ENCODE peak calls at places on chromosomes 3 and 15, in six cellular contexts. One of them, this sample, is unnamed.

GRCh38 chr15:95295905-95296618 is 1034.4 kb upstream of the NR2F2 start:
- DNase-seq in prostate gland: no peak
- DNase-seq in HFF-Myc: no peak
- DNase-seq in stomach: no peak
- DNase-seq in pancreas: no peak
- DNase-seq in AG09309: no peak
- DNase-seq in this sample: no peak

GRCh38 chr15:32864841-32865240 is 147.0 kb downstream of the GREM1 start:
- DNase-seq in AG09309: no peak
- DNase-seq in stomach: no peak
- DNase-seq in HFF-Myc: no peak
- DNase-seq in pancreas: no peak
- DNase-seq in prostate gland: no peak
- DNase-seq in this sample: peak

GRCh38 chr15:62618432-62618831 is 424.1 kb upstream of the TPM1 start:
- DNase-seq in AG09309: peak
- DNase-seq in HFF-Myc: peak
- DNase-seq in stomach: no peak
- DNase-seq in prostate gland: no peak
- DNase-seq in pancreas: no peak
- DNase-seq in this sample: no peak

GRCh38 chr3:141410408-141410807 is 42.1 kb downstream of the ZBTB38 start:
- DNase-seq in AG09309: no peak
- DNase-seq in stomach: no peak
- DNase-seq in HFF-Myc: no peak
- DNase-seq in prostate gland: no peak
- DNase-seq in pancreas: no peak
- DNase-seq in this sample: no peak

GRCh38 chr3:124456506-124456905 is 273.7 kb upstream of the UMPS start:
- DNase-seq in AG09309: no peak
- DNase-seq in stomach: no peak
- DNase-seq in pancreas: no peak
- DNase-seq in HFF-Myc: no peak
- DNase-seq in prostate gland: no peak
- DNase-seq in this sample: no peak

GRCh38 chr15:22912256-22912655 is 67.9 kb downstream of the CYFIP1 start:
- DNase-seq in HFF-Myc: no peak
- DNase-seq in pancreas: no peak
- DNase-seq in AG09309: no peak
- DNase-seq in prostate gland: no peak
- DNase-seq in stomach: no peak
- DNase-seq in this sample: no peak

GRCh38 chr3:59978979-59979378 is 929.2 kb upstream of the CFAP20DC start:
- DNase-seq in AG09309: no peak
- DNase-seq in pancreas: no peak
- DNase-seq in HFF-Myc: no peak
- DNase-seq in prostate gland: no peak
- DNase-seq in stomach: no peak
- DNase-seq in this sample: no peak

GRCh38 chr15:63473999-63474809 is 30.2 kb upstream of the USP3 start:
- DNase-seq in HFF-Myc: no peak
- DNase-seq in prostate gland: peak
- DNase-seq in stomach: peak
- DNase-seq in pancreas: peak
- DNase-seq in AG09309: no peak
- DNase-seq in this sample: peak

GRCh38 chr3:53243165-53243564 is 12.7 kb downstream of the TKT start:
- DNase-seq in pancreas: no peak
- DNase-seq in HFF-Myc: peak
- DNase-seq in AG09309: no peak
- DNase-seq in stomach: no peak
- DNase-seq in prostate gland: no peak
- DNase-seq in this sample: peak

GRCh38 chr15:80749589-80749988 is 29.6 kb upstream of the CEMIP start:
- DNase-seq in prostate gland: peak
- DNase-seq in HFF-Myc: no peak
- DNase-seq in stomach: no peak
- DNase-seq in AG09309: no peak
- DNase-seq in pancreas: no peak
- DNase-seq in this sample: no peak

GRCh38 chr3:87006844-87007439 is 16.0 kb upstream of the VGLL3 start:
- DNase-seq in HFF-Myc: no peak
- DNase-seq in stomach: no peak
- DNase-seq in AG09309: no peak
- DNase-seq in prostate gland: no peak
- DNase-seq in pancreas: no peak
- DNase-seq in this sample: no peak

GRCh38 chr3:147408180-147409105 is 722 bp upstream of the ZIC1 start:
- DNase-seq in prostate gland: no peak
- DNase-seq in pancreas: no peak
- DNase-seq in AG09309: no peak
- DNase-seq in HFF-Myc: no peak
- DNase-seq in stomach: no peak
- DNase-seq in this sample: no peak

GRCh38 chr3:112770026-112770626 is 76.5 kb downstream of the CD200R1L start:
- DNase-seq in HFF-Myc: no peak
- DNase-seq in AG09309: no peak
- DNase-seq in stomach: no peak
- DNase-seq in prostate gland: no peak
- DNase-seq in pancreas: no peak
- DNase-seq in this sample: no peak

GRCh38 chr3:64693031-64693430 is 5.2 kb upstream of the ADAMTS9 start:
- DNase-seq in AG09309: no peak
- DNase-seq in stomach: no peak
- DNase-seq in HFF-Myc: no peak
- DNase-seq in pancreas: no peak
- DNase-seq in prostate gland: no peak
- DNase-seq in this sample: no peak

GRCh38 chr3:47293822-47294221 is 11.1 kb downstream of the KLHL18 start:
- DNase-seq in pancreas: no peak
- DNase-seq in prostate gland: no peak
- DNase-seq in HFF-Myc: no peak
- DNase-seq in AG09309: no peak
- DNase-seq in stomach: no peak
- DNase-seq in this sample: no peak

GRCh38 chr15:65038838-65039237 is 6.3 kb upstream of the SLC51B start:
- DNase-seq in stomach: no peak
- DNase-seq in pancreas: no peak
- DNase-seq in HFF-Myc: no peak
- DNase-seq in prostate gland: no peak
- DNase-seq in AG09309: no peak
- DNase-seq in this sample: no peak

GRCh38 chr3:159732172-159733111 is 256.2 kb upstream of the IL12A start:
- DNase-seq in HFF-Myc: no peak
- DNase-seq in pancreas: no peak
- DNase-seq in stomach: no peak
- DNase-seq in AG09309: peak
- DNase-seq in prostate gland: peak
- DNase-seq in this sample: peak

GRCh38 chr3:66473637-66474036 is 27.2 kb downstream of the LRIG1 start:
- DNase-seq in HFF-Myc: peak
- DNase-seq in pancreas: no peak
- DNase-seq in AG09309: peak
- DNase-seq in stomach: no peak
- DNase-seq in prostate gland: peak
- DNase-seq in this sample: no peak

GRCh38 chr3:179503640-179504039 is 52.4 kb upstream of the GNB4 start:
- DNase-seq in prostate gland: no peak
- DNase-seq in stomach: no peak
- DNase-seq in pancreas: no peak
- DNase-seq in AG09309: no peak
- DNase-seq in HFF-Myc: no peak
- DNase-seq in this sample: no peak

GRCh38 chr3:9208713-9209112 is 40.7 kb downstream of the SRGAP3 start:
- DNase-seq in AG09309: no peak
- DNase-seq in prostate gland: no peak
- DNase-seq in HFF-Myc: no peak
- DNase-seq in pancreas: no peak
- DNase-seq in stomach: no peak
- DNase-seq in this sample: no peak

GRCh38 chr3:45597166-45597565 is 2.6 kb downstream of the LIMD1 start:
- DNase-seq in pancreas: peak
- DNase-seq in HFF-Myc: no peak
- DNase-seq in AG09309: no peak
- DNase-seq in stomach: peak
- DNase-seq in prostate gland: no peak
- DNase-seq in this sample: no peak

GRCh38 chr3:194985031-194985578 is 285.9 kb downstream of the XXYLT1 start:
- DNase-seq in prostate gland: peak
- DNase-seq in stomach: peak
- DNase-seq in AG09309: no peak
- DNase-seq in HFF-Myc: no peak
- DNase-seq in pancreas: peak
- DNase-seq in this sample: peak

GRCh38 chr15:101526021-101526420 is 36.5 kb upstream of the PCSK6 start:
- DNase-seq in stomach: no peak
- DNase-seq in prostate gland: no peak
- DNase-seq in AG09309: no peak
- DNase-seq in HFF-Myc: no peak
- DNase-seq in pancreas: no peak
- DNase-seq in this sample: no peak
- H3K4me3 ChIP-seq in stomach: no peak
- H3K4me3 ChIP-seq in prostate gland: no peak
- H3K4me3 ChIP-seq in AG09309: no peak
- H3K4me3 ChIP-seq in HFF-Myc: no peak
- H3K4me3 ChIP-seq in pancreas: no peak
- H3K4me3 ChIP-seq in this sample: no peak

GRCh38 chr3:11778248-11778647 is 68.4 kb downstream of the TAMM41 start:
- DNase-seq in AG09309: no peak
- DNase-seq in HFF-Myc: no peak
- DNase-seq in prostate gland: no peak
- DNase-seq in stomach: no peak
- DNase-seq in pancreas: no peak
- DNase-seq in this sample: no peak

GRCh38 chr3:11775493-11775892 is 71.2 kb downstream of the TAMM41 start:
- DNase-seq in pancreas: no peak
- DNase-seq in HFF-Myc: no peak
- DNase-seq in AG09309: no peak
- DNase-seq in stomach: no peak
- DNase-seq in prostate gland: no peak
- DNase-seq in this sample: no peak

GRCh38 chr3:11784962-11785361 is 61.7 kb downstream of the TAMM41 start:
- DNase-seq in AG09309: no peak
- DNase-seq in prostate gland: no peak
- DNase-seq in stomach: no peak
- DNase-seq in HFF-Myc: no peak
- DNase-seq in pancreas: no peak
- DNase-seq in this sample: no peak

GRCh38 chr3:11776346-11776745 is 70.3 kb downstream of the TAMM41 start:
- DNase-seq in stomach: no peak
- DNase-seq in pancreas: no peak
- DNase-seq in AG09309: no peak
- DNase-seq in HFF-Myc: no peak
- DNase-seq in prostate gland: no peak
- DNase-seq in this sample: no peak

DNA sequence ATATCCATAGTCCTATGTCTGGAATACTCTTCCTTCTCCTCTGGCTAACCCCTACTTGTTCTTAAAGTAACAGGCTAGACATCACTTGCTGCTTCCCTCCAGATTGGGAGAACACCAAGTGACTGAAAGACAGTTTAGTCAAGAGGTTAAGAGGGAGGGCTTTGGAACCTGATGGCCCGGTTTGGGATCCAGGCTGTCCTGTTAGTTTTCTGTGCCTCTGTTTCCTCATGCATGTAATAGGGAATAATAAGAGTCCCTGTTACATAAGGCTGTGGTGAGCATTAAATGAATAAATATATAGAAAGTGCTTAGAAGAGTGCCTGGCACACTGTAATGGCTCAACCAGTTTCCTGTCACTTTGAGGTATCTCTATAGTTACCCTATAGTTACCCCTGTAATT is 66.3 kb downstream of the TAMM41 start:
- DNase-seq in HFF-Myc: no peak
- DNase-seq in AG09309: no peak
- DNase-seq in prostate gland: no peak
- DNase-seq in stomach: no peak
- DNase-seq in pancreas: no peak
- DNase-seq in this sample: no peak
- TF ChIP-seq CTCF in HFF-Myc: no peak
- TF ChIP-seq CTCF in AG09309: no peak
- TF ChIP-seq CTCF in prostate gland: no peak
- TF ChIP-seq CTCF in stomach: no peak
- TF ChIP-seq CTCF in pancreas: no peak
- TF ChIP-seq CTCF in this sample: no peak

DNA sequence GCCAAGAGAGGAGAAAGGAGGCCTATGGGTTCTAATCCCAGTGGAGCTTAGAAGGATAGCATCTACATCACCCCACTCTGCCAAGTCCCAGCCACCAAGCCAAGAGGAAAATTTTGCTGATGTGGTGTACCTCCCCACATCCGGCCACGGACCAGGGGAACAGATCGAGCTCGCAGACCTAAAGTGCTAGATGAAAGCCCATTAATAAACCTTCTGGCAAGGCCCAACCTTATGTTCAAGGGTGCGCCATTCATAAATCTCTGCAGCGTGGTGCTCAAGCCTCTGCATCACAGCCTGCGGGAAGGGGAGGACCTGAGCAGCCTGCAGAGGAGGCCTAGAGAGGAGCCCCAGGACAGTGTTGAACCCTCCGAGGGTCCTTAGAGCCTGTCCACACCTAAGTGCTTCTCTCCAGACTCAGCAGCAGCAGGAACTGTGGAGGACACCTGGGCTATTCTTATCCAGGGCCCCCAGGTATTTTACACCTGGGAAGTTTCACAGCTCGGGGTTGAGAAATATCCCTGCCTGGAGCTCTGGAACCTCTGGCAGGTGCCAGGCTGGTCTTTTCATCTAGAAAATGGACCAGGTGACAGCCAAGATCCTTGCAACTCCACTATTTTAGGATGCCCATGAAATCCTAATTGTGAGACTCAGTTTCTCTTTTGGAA is 68.0 kb downstream of the MRPL46 start:
- DNase-seq in pancreas: no peak
- DNase-seq in AG09309: no peak
- DNase-seq in stomach: no peak
- DNase-seq in HFF-Myc: no peak
- DNase-seq in prostate gland: no peak
- DNase-seq in this sample: no peak
- H3K4me3 ChIP-seq in pancreas: no peak
- H3K4me3 ChIP-seq in AG09309: no peak
- H3K4me3 ChIP-seq in stomach: no peak
- H3K4me3 ChIP-seq in HFF-Myc: no peak
- H3K4me3 ChIP-seq in prostate gland: no peak
- H3K4me3 ChIP-seq in this sample: no peak

DNA sequence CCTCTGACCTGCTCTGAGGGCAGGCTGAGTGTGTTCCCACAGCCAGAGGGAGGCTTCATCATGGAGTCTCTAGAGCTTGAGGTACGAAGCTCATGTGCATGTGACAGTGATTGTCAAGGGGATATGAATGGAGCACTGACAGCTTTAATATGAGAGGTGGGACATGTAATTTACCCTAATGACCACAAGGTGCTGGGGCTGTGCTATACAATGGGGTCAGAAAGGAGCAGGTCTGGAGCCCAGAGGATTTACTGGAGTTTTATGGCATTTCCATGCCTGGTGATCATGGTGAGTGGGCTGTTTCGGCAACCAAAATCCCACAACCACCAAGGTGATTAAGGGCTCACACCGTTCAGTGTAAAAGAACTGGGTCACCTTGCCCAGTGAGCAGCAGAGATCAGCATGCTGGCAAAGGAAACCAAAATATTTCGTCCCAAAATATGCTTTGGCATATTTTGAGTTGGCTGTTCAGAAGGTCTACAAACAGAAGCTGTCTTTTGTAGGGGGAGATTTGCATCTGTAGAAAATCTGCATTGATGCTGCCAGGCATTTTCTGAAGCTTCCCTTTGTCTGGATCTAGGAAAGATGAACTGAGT is 40.1 kb upstream of the RASGRF1 start:
- DNase-seq in pancreas: no peak
- DNase-seq in stomach: no peak
- DNase-seq in HFF-Myc: no peak
- DNase-seq in prostate gland: no peak
- DNase-seq in AG09309: no peak
- DNase-seq in this sample: no peak
- TF ChIP-seq CTCF in pancreas: no peak
- TF ChIP-seq CTCF in stomach: no peak
- TF ChIP-seq CTCF in HFF-Myc: peak
- TF ChIP-seq CTCF in prostate gland: no peak
- TF ChIP-seq CTCF in AG09309: no peak
- TF ChIP-seq CTCF in this sample: peak

This sample was measured in retinal pigment epithelial cell.